ENCODE peak calls at places on chromosomes 11 and 22, in eight cellular contexts. U is neural progenitor cell, X is KBM-7, M is pancreas, J is pulmonary artery endothelial cell, P is NCI-H510A treated with DMSO at 0.1 percent for 48 hours, R is MM.1S, W is NAMALWA. E is an unnamed sample.

GRCh38 chr22:20532256-20532993 is 25.0 kb downstream of the MED15 start:
- DNase-seq in U (peak), X (no peak), M (no peak), J (no peak), P (no peak), R (no peak), W (no peak), E (no peak)

GRCh38 chr11:15907806-15908205 is 448.5 kb downstream of the SOX6 start:
- DNase-seq in U (no peak), X (no peak), M (no peak), J (no peak), P (no peak), R (no peak), W (no peak), E (no peak)

GRCh38 chr11:65133724-65134123 is 595 bp downstream of the SYVN1 start:
- DNase-seq in U (no peak), X (no peak), M (peak), J (no peak), P (no peak), R (no peak), W (no peak), E (no peak)

GRCh38 chr11:19466314-19466713 is 225.6 kb upstream of the E2F8 start:
- DNase-seq in U (no peak), X (no peak), M (no peak), J (no peak), P (no peak), R (no peak), W (no peak), E (no peak)

GRCh38 chr11:116136987-116137674 is 632.9 kb upstream of the CADM1 start:
- DNase-seq in U (no peak), X (no peak), M (no peak), J (no peak), P (no peak), R (no peak), W (no peak), E (no peak)

GRCh38 chr11:48124880-48125279 is 91.7 kb upstream of the OR4B1 start:
- DNase-seq in U (no peak), X (no peak), M (no peak), J (no peak), P (no peak), R (no peak), W (no peak), E (no peak)

GRCh38 chr22:30674482-30674881 is 6.8 kb upstream of the DUSP18 start:
- DNase-seq in U (no peak), X (no peak), M (no peak), J (no peak), P (no peak), R (no peak), W (no peak), E (no peak)

GRCh38 chr11:120867531-120867930 is 156.4 kb upstream of the TBCEL start:
- DNase-seq in U (no peak), X (no peak), M (no peak), J (no peak), P (no peak), R (no peak), W (no peak), E (no peak)

GRCh38 chr22:17077255-17077654 is 7.5 kb upstream of the IL17RA start:
- DNase-seq in U (no peak), X (no peak), M (no peak), J (no peak), P (no peak), R (no peak), W (no peak), E (peak)

GRCh38 chr22:19576460-19577421 is 52.5 kb upstream of the CLDN5 start:
- DNase-seq in U (peak), X (peak), M (no peak), J (no peak), P (peak), R (no peak), W (no peak), E (peak)

GRCh38 chr11:44094260-44094868 is 1.1 kb upstream of the EXT2 start:
- DNase-seq in U (peak), X (peak), M (peak), J (peak), P (peak), R (peak), W (peak), E (peak)

GRCh38 chr11:111730031-111730430 is 36.2 kb downstream of the PPP2R1B start:
- DNase-seq in U (no peak), X (no peak), M (no peak), J (no peak), P (no peak), R (no peak), W (no peak), E (peak)

GRCh38 chr11:64317961-64318693 is at the start of gene PRDX5:
- DNase-seq in U (peak), X (peak), M (peak), J (peak), P (peak), R (peak), W (peak), E (peak)

GRCh38 chr11:33027846-33028536 is 11.4 kb upstream of the TCP11L1 start:
- DNase-seq in U (no peak), X (no peak), M (no peak), J (no peak), P (no peak), R (no peak), W (no peak), E (peak)

GRCh38 chr11:1436468-1437030 is 46.8 kb downstream of the BRSK2 start:
- DNase-seq in U (peak), X (no peak), M (no peak), J (no peak), P (no peak), R (no peak), W (no peak), E (no peak)

GRCh38 chr11:116853461-116854073 is 16.1 kb upstream of the APOA1 start:
- DNase-seq in U (no peak), X (peak), M (no peak), J (no peak), P (no peak), R (peak), W (peak), E (peak)

GRCh38 chr11:27861706-27862430 is 161.6 kb upstream of the BDNF start:
- DNase-seq in U (no peak), X (no peak), M (no peak), J (no peak), P (no peak), R (no peak), W (no peak), E (peak)

E was measured in astrocyte.